ENCODE peak calls at places on chromosome 7, in four cellular contexts. One of them, this sample, is unnamed.

GRCh38 chr7:96727534-96728088 is 18.0 kb upstream of the SEM1 start:
- DNase-seq in iris pigment epithelial cell: no peak
- DNase-seq in astrocyte of the cerebellum: no peak
- DNase-seq in WERI-Rb-1: no peak
- DNase-seq in this sample: no peak

GRCh38 chr7:55570218-55570873 is 2.0 kb downstream of the VOPP1 start:
- DNase-seq in iris pigment epithelial cell: no peak
- DNase-seq in astrocyte of the cerebellum: no peak
- DNase-seq in WERI-Rb-1: no peak
- DNase-seq in this sample: no peak

GRCh38 chr7:116329845-116330503 is 119.6 kb downstream of the TES start:
- DNase-seq in iris pigment epithelial cell: peak
- DNase-seq in astrocyte of the cerebellum: no peak
- DNase-seq in WERI-Rb-1: no peak
- DNase-seq in this sample: no peak

GRCh38 chr7:84370114-84370513 is 175.5 kb upstream of the SEMA3A start:
- DNase-seq in iris pigment epithelial cell: no peak
- DNase-seq in astrocyte of the cerebellum: no peak
- DNase-seq in WERI-Rb-1: no peak
- DNase-seq in this sample: no peak

GRCh38 chr7:134514663-134515062 is 12.7 kb upstream of the AKR1B10 start:
- DNase-seq in iris pigment epithelial cell: peak
- DNase-seq in astrocyte of the cerebellum: peak
- DNase-seq in WERI-Rb-1: peak
- DNase-seq in this sample: peak

GRCh38 chr7:116170180-116170579 is 40.2 kb upstream of the TES start:
- DNase-seq in iris pigment epithelial cell: peak
- DNase-seq in astrocyte of the cerebellum: no peak
- DNase-seq in WERI-Rb-1: no peak
- DNase-seq in this sample: no peak

GRCh38 chr7:152633504-152633903 is 42.4 kb downstream of the XRCC2 start:
- DNase-seq in iris pigment epithelial cell: no peak
- DNase-seq in astrocyte of the cerebellum: no peak
- DNase-seq in WERI-Rb-1: no peak
- DNase-seq in this sample: no peak

GRCh38 chr7:66869660-66870450 is 51.2 kb upstream of the TMEM248 start:
- DNase-seq in iris pigment epithelial cell: no peak
- DNase-seq in astrocyte of the cerebellum: no peak
- DNase-seq in WERI-Rb-1: no peak
- DNase-seq in this sample: no peak

GRCh38 chr7:40608321-40609075 is 473.7 kb downstream of the SUGCT start:
- DNase-seq in iris pigment epithelial cell: peak
- DNase-seq in astrocyte of the cerebellum: no peak
- DNase-seq in WERI-Rb-1: no peak
- DNase-seq in this sample: no peak

GRCh38 chr7:49986191-49986590 is 106.9 kb downstream of the ZPBP start:
- DNase-seq in iris pigment epithelial cell: no peak
- DNase-seq in astrocyte of the cerebellum: no peak
- DNase-seq in WERI-Rb-1: no peak
- DNase-seq in this sample: no peak

GRCh38 chr7:2710256-2710655 is 22.3 kb downstream of the AMZ1 start:
- DNase-seq in iris pigment epithelial cell: no peak
- DNase-seq in astrocyte of the cerebellum: no peak
- DNase-seq in WERI-Rb-1: no peak
- DNase-seq in this sample: peak

GRCh38 chr7:5284304-5285281 is 1.9 kb downstream of the SLC29A4 start:
- DNase-seq in iris pigment epithelial cell: peak
- DNase-seq in astrocyte of the cerebellum: no peak
- DNase-seq in WERI-Rb-1: peak
- DNase-seq in this sample: no peak

GRCh38 chr7:129877146-129877792 is 75.5 kb downstream of the UBE2H start:
- DNase-seq in iris pigment epithelial cell: peak
- DNase-seq in astrocyte of the cerebellum: no peak
- DNase-seq in WERI-Rb-1: no peak
- DNase-seq in this sample: no peak

GRCh38 chr7:133330085-133330484 is 77.2 kb downstream of the EXOC4 start:
- DNase-seq in iris pigment epithelial cell: no peak
- DNase-seq in astrocyte of the cerebellum: no peak
- DNase-seq in WERI-Rb-1: no peak
- DNase-seq in this sample: no peak

GRCh38 chr7:22920664-22921063 is 93.3 kb downstream of the HYCC1 start:
- DNase-seq in iris pigment epithelial cell: peak
- DNase-seq in astrocyte of the cerebellum: no peak
- DNase-seq in WERI-Rb-1: no peak
- DNase-seq in this sample: no peak

GRCh38 chr7:116025098-116025809 is 5.3 kb downstream of the TFEC start:
- DNase-seq in iris pigment epithelial cell: peak
- DNase-seq in astrocyte of the cerebellum: no peak
- DNase-seq in WERI-Rb-1: no peak
- DNase-seq in this sample: no peak

GRCh38 chr7:41470081-41470480 is 232.8 kb downstream of the INHBA start:
- DNase-seq in iris pigment epithelial cell: no peak
- DNase-seq in astrocyte of the cerebellum: no peak
- DNase-seq in WERI-Rb-1: no peak
- DNase-seq in this sample: no peak

GRCh38 chr7:36871863-36872262 is 147.6 kb upstream of the AOAH start:
- DNase-seq in iris pigment epithelial cell: peak
- DNase-seq in astrocyte of the cerebellum: no peak
- DNase-seq in WERI-Rb-1: no peak
- DNase-seq in this sample: no peak

GRCh38 chr7:294440-295154 is 4.6 kb downstream of the FOXL3 start:
- DNase-seq in iris pigment epithelial cell: no peak
- DNase-seq in astrocyte of the cerebellum: no peak
- DNase-seq in WERI-Rb-1: no peak
- DNase-seq in this sample: no peak

GRCh38 chr7:134920026-134920758 is 66.1 kb upstream of the AGBL3 start:
- DNase-seq in iris pigment epithelial cell: peak
- DNase-seq in astrocyte of the cerebellum: peak
- DNase-seq in WERI-Rb-1: no peak
- DNase-seq in this sample: no peak

GRCh38 chr7:106041140-106041717 is 70.9 kb downstream of the SYPL1 start:
- DNase-seq in iris pigment epithelial cell: peak
- DNase-seq in astrocyte of the cerebellum: no peak
- DNase-seq in WERI-Rb-1: peak
- DNase-seq in this sample: no peak

GRCh38 chr7:140003913-140004382 is 58.8 kb downstream of the PARP12 start:
- DNase-seq in iris pigment epithelial cell: peak
- DNase-seq in astrocyte of the cerebellum: peak
- DNase-seq in WERI-Rb-1: peak
- DNase-seq in this sample: no peak

GRCh38 chr7:27198871-27199801 is 755 bp downstream of the HOXA13 start:
- DNase-seq in iris pigment epithelial cell: no peak
- DNase-seq in astrocyte of the cerebellum: no peak
- DNase-seq in WERI-Rb-1: peak
- DNase-seq in this sample: no peak

GRCh38 chr7:47501406-47501805 is 80.5 kb downstream of the TNS3 start:
- DNase-seq in iris pigment epithelial cell: peak
- DNase-seq in astrocyte of the cerebellum: peak
- DNase-seq in WERI-Rb-1: no peak
- DNase-seq in this sample: no peak

GRCh38 chr7:132837529-132837928 is 244.4 kb downstream of the CHCHD3 start:
- DNase-seq in iris pigment epithelial cell: no peak
- DNase-seq in astrocyte of the cerebellum: no peak
- DNase-seq in WERI-Rb-1: no peak
- DNase-seq in this sample: no peak

GRCh38 chr7:99037327-99037940 is 106.5 kb downstream of the SMURF1 start:
- DNase-seq in iris pigment epithelial cell: no peak
- DNase-seq in astrocyte of the cerebellum: no peak
- DNase-seq in WERI-Rb-1: no peak
- DNase-seq in this sample: no peak

GRCh38 chr7:107691713-107692112 is 31.1 kb downstream of the SLC26A4 start:
- DNase-seq in iris pigment epithelial cell: peak
- DNase-seq in astrocyte of the cerebellum: peak
- DNase-seq in WERI-Rb-1: no peak
- DNase-seq in this sample: no peak

GRCh38 chr7:102927303-102927933 is 14.6 kb downstream of the LRRC17 start:
- DNase-seq in iris pigment epithelial cell: peak
- DNase-seq in astrocyte of the cerebellum: no peak
- DNase-seq in WERI-Rb-1: no peak
- DNase-seq in this sample: no peak

GRCh38 chr7:100673942-100674431 is 447 bp downstream of the GNB2 start:
- DNase-seq in iris pigment epithelial cell: peak
- DNase-seq in astrocyte of the cerebellum: no peak
- DNase-seq in WERI-Rb-1: no peak
- DNase-seq in this sample: no peak

GRCh38 chr7:9645756-9646155 is 1212.3 kb downstream of the NXPH1 start:
- DNase-seq in iris pigment epithelial cell: peak
- DNase-seq in astrocyte of the cerebellum: peak
- DNase-seq in WERI-Rb-1: no peak
- DNase-seq in this sample: no peak

GRCh38 chr7:11193131-11193867 is 219.6 kb downstream of the PHF14 start:
- DNase-seq in iris pigment epithelial cell: peak
- DNase-seq in astrocyte of the cerebellum: peak
- DNase-seq in WERI-Rb-1: no peak
- DNase-seq in this sample: no peak

GRCh38 chr7:36045275-36045674 is 107.8 kb upstream of the EEPD1 start:
- DNase-seq in iris pigment epithelial cell: peak
- DNase-seq in astrocyte of the cerebellum: no peak
- DNase-seq in WERI-Rb-1: no peak
- DNase-seq in this sample: no peak

GRCh38 chr7:113796557-113796956 is 122.3 kb downstream of the PPP1R3A start:
- DNase-seq in iris pigment epithelial cell: peak
- DNase-seq in astrocyte of the cerebellum: peak
- DNase-seq in WERI-Rb-1: no peak
- DNase-seq in this sample: no peak

GRCh38 chr7:128783143-128783799 is 7.7 kb upstream of the OPN1SW start:
- DNase-seq in iris pigment epithelial cell: peak
- DNase-seq in astrocyte of the cerebellum: peak
- DNase-seq in WERI-Rb-1: no peak
- DNase-seq in this sample: no peak

GRCh38 chr7:37206192-37206591 is 242.5 kb downstream of the ELMO1 start:
- DNase-seq in iris pigment epithelial cell: no peak
- DNase-seq in astrocyte of the cerebellum: no peak
- DNase-seq in WERI-Rb-1: no peak
- DNase-seq in this sample: no peak

GRCh38 chr7:25908154-25908948 is 243.6 kb upstream of the NFE2L3 start:
- DNase-seq in iris pigment epithelial cell: no peak
- DNase-seq in astrocyte of the cerebellum: no peak
- DNase-seq in WERI-Rb-1: no peak
- DNase-seq in this sample: no peak

This sample was measured in T follicular helper cell.